ENCODE peak calls at places on chromosomes 2 and 18, in eight cellular contexts. M is fibroblast of the aortic adventitia, F is dorsolateral prefrontal cortex, C is psoas muscle, K is brain microvascular endothelial cell, B is HepG2, P is heart left ventricle, S is cardiac muscle cell. E is an unnamed sample.

GRCh38 chr2:145091011-145091744 is 571.3 kb upstream of the ZEB2 start:
- DNase-seq in M (peak; percentile 95), F (no peak), C (no peak), K (no peak), B (no peak), P (no peak), S (peak; percentile 71), E (no peak)

GRCh38 chr2:215958231-215958630 is 55.1 kb downstream of the MREG start:
- DNase-seq in M (no peak), F (no peak), C (no peak), K (no peak), B (no peak), P (no peak), S (no peak), E (no peak)

GRCh38 chr2:42195559-42195958 is 26.4 kb downstream of the EML4 start:
- DNase-seq in M (peak; percentile 79), F (no peak), C (no peak), K (no peak), B (peak; percentile 88), P (no peak), S (peak; percentile 68), E (no peak)

GRCh38 chr2:120343433-120344105 is 2.4 kb upstream of the INHBB start:
- DNase-seq in M (peak; percentile 69), F (peak; percentile 84), C (peak; percentile 95), K (peak; percentile 53), B (peak; percentile 68), P (peak; percentile 87), S (peak; percentile 90), E (peak; percentile 71)

GRCh38 chr2:210128961-210129360 is 42.2 kb downstream of the KANSL1L start:
- DNase-seq in M (peak; percentile 2), F (no peak), C (no peak), K (no peak), B (peak; percentile 16), P (no peak), S (peak; percentile 23), E (no peak)

GRCh38 chr18:13266208-13267100 is 47.9 kb downstream of the LDLRAD4 start:
- DNase-seq in M (no peak), F (no peak), C (peak; percentile 73), K (no peak), B (no peak), P (peak; percentile 74), S (no peak), E (no peak)

GRCh38 chr2:74379851-74380789 is at the start of gene DCTN1:
- DNase-seq in M (peak; percentile 66), F (peak; percentile 86), C (peak; percentile 68), K (peak; percentile 69), B (peak; percentile 25), P (no peak), S (peak; percentile 69), E (no peak)

GRCh38 chr2:46521215-46521683 is 41.9 kb downstream of the TMEM247 start:
- DNase-seq in M (peak; percentile 98), F (no peak), C (peak; percentile 86), K (peak; percentile 4), B (no peak), P (peak; percentile 78), S (peak; percentile 96), E (no peak)

GRCh38 chr2:72636210-72636609 is 189.6 kb downstream of the EXOC6B start:
- DNase-seq in M (no peak), F (no peak), C (no peak), K (no peak), B (no peak), P (no peak), S (no peak), E (no peak)

GRCh38 chr2:7792031-7792651 is 874.9 kb downstream of the RNF144A start:
- DNase-seq in M (peak; percentile 24), F (no peak), C (no peak), K (no peak), B (peak; percentile 18), P (no peak), S (no peak), E (peak; percentile 68)

GRCh38 chr18:50429207-50429948 is 54.5 kb downstream of the SKA1 start:
- DNase-seq in M (peak; percentile 63), F (no peak), C (no peak), K (peak; percentile 22), B (peak; percentile 18), P (no peak), S (peak; percentile 63), E (no peak)

GRCh38 chr2:128402921-128403670 is 84.4 kb upstream of the HS6ST1 start:
- DNase-seq in M (no peak), F (no peak), C (peak; percentile 26), K (no peak), B (no peak), P (peak; percentile 38), S (no peak), E (peak; percentile 32)

GRCh38 chr2:121521359-121521758 is 9.3 kb upstream of the RNU4ATAC start:
- DNase-seq in M (peak; percentile 52), F (peak; percentile 57), C (peak; percentile 51), K (no peak), B (no peak), P (no peak), S (no peak), E (no peak)

GRCh38 chr2:71452565-71452964 is 796 bp upstream of the DYSF start:
- DNase-seq in M (peak; percentile 27), F (no peak), C (peak; percentile 90), K (no peak), B (no peak), P (no peak), S (peak; percentile 57), E (no peak)

GRCh38 chr2:88666576-88666975 is 24.9 kb upstream of the RPIA start:
- DNase-seq in M (no peak), F (no peak), C (no peak), K (no peak), B (peak; percentile 55), P (no peak), S (no peak), E (peak; percentile 85)

GRCh38 chr2:67571785-67572718 is 174.9 kb downstream of the ETAA1 start:
- DNase-seq in M (peak; percentile 74), F (no peak), C (no peak), K (no peak), B (no peak), P (no peak), S (no peak), E (peak; percentile 19)

GRCh38 chr2:61247204-61247812 is 85.3 kb downstream of the C2orf74 start:
- DNase-seq in M (peak; percentile 79), F (no peak), C (no peak), K (peak; percentile 15), B (no peak), P (no peak), S (peak; percentile 82), E (no peak)

GRCh38 chr2:95729556-95729955 is 137.8 kb downstream of the TRIM43 start:
- DNase-seq in M (no peak), F (no peak), C (no peak), K (no peak), B (no peak), P (no peak), S (no peak), E (no peak)

GRCh38 chr2:168552450-168552856 is 96.4 kb downstream of the CERS6 start:
- DNase-seq in M (no peak), F (no peak), C (no peak), K (no peak), B (no peak), P (no peak), S (no peak), E (no peak)

GRCh38 chr2:113826346-113827285 is 63.3 kb upstream of the ACTR3 start:
- DNase-seq in M (no peak), F (no peak), C (no peak), K (no peak), B (peak; percentile 56), P (no peak), S (no peak), E (no peak)

GRCh38 chr2:172561270-172561669 is 5.4 kb downstream of the PDK1 start:
- DNase-seq in M (no peak), F (no peak), C (no peak), K (no peak), B (no peak), P (no peak), S (no peak), E (no peak)

GRCh38 chr2:100237046-100237615 is 85.2 kb downstream of the LONRF2 start:
- DNase-seq in M (no peak), F (no peak), C (no peak), K (no peak), B (no peak), P (no peak), S (no peak), E (no peak)
- TF ChIP-seq CTCF in M (no peak), F (no peak), C (no peak), K (peak; percentile 32), B (no peak), P (no peak), S (no peak), E (no peak)

GRCh38 chr2:117485588-117485987 is 328.9 kb upstream of the DDX18 start:
- DNase-seq in M (no peak), F (no peak), C (no peak), K (no peak), B (no peak), P (no peak), S (no peak), E (no peak)
- H3K4me3 ChIP-seq in M (no peak overlapping the region), F (no peak overlapping the region), C (no peak overlapping the region), K (no peak overlapping the region), B (no peak overlapping the region), P (no peak overlapping the region), S (no peak overlapping the region), E (no peak overlapping the region)

GRCh38 chr2:232611559-232612218 is 21.7 kb upstream of the EFHD1 start:
- DNase-seq in M (peak; percentile 53), F (peak; percentile 80), C (peak; percentile 81), K (peak; percentile 54), B (peak; percentile 61), P (peak; percentile 84), S (peak; percentile 43), E (no peak)
- TF ChIP-seq CTCF in M (peak; percentile 78), F (peak; percentile 87), C (peak; percentile 72), K (peak; percentile 93), B (peak; percentile 93), P (peak; percentile 85), S (peak; percentile 89), E (peak; percentile 85)

GRCh38 chr2:1742680-1743395 is 1.5 kb downstream of the PXDN start:
- DNase-seq in M (peak; percentile 96), F (peak; percentile 71), C (peak; percentile 86), K (peak; percentile 94), B (no peak), P (peak; percentile 84), S (peak; percentile 96), E (peak; percentile 38)

GRCh38 chr2:1741851-1742250 is 2.5 kb downstream of the PXDN start:
- DNase-seq in M (no peak), F (no peak), C (no peak), K (no peak), B (no peak), P (no peak), S (no peak), E (no peak)

GRCh38 chr2:1740714-1741584 is 3.4 kb downstream of the PXDN start:
- DNase-seq in M (no peak), F (no peak), C (no peak), K (no peak), B (no peak), P (no peak), S (no peak), E (peak; percentile 4)

GRCh38 chr2:1743396-1744150 is 742 bp downstream of the PXDN start:
- DNase-seq in M (peak; percentile 55), F (no peak), C (no peak), K (no peak), B (no peak), P (peak; percentile 67), S (peak; percentile 75), E (no peak)

DNA sequence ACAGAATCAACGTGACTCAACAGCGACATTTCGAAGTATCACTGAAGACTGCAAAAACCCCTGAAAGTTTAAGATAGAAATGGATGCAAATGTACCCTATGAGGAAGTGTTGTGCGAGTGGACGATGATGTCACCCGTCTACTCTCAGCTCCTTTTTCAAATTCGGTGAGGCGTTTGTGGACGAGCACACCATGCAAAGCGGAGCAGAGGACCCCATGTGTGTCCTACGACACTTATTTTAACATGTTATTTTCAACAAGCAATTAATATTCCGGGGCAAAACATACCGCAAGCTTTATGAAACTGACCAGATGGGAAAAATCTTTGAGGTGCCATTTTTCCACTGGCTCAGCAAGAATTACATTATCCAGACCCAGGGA is 2.0 kb downstream of the PXDN start:
- DNase-seq in M (no peak), F (no peak), C (no peak), K (no peak), B (no peak), P (no peak), S (no peak), E (no peak)
- H3K4me3 ChIP-seq in M (peak overlapping the region; percentile 81), F (peak overlapping the region; percentile 61), C (peak overlapping the region; percentile 69), K (peak overlapping the region; percentile 84), B (no peak overlapping the region), P (peak overlapping the region; percentile 76), S (peak overlapping the region; percentile 85), E (peak overlapping the region; percentile 50)